ENCODE peak calls at places on chromosomes 7 and 10, in six cellular contexts. One of them, this sample, is unnamed.

GRCh38 chr10:64102264-64102633 is 581.0 kb downstream of the REEP3 start:
- DNase-seq in activated naive CD8-positive, alpha-beta T cell treated with anti-CD3 and anti-CD28 coated beads for 36 hours: no peak
- DNase-seq in substantia nigra: no peak
- DNase-seq in GM12891: no peak
- DNase-seq in endothelial cell: no peak
- DNase-seq in RCC 7860: no peak
- DNase-seq in this sample: no peak

GRCh38 chr10:10366836-10367235 is 650.8 kb upstream of the CELF2 start:
- DNase-seq in substantia nigra: no peak
- DNase-seq in GM12891: no peak
- DNase-seq in endothelial cell: no peak
- DNase-seq in activated naive CD8-positive, alpha-beta T cell treated with anti-CD3 and anti-CD28 coated beads for 36 hours: no peak
- DNase-seq in RCC 7860: no peak
- DNase-seq in this sample: no peak

GRCh38 chr7:6252310-6252709 is 20.1 kb downstream of the CYTH3 start:
- DNase-seq in activated naive CD8-positive, alpha-beta T cell treated with anti-CD3 and anti-CD28 coated beads for 36 hours: no peak
- DNase-seq in GM12891: no peak
- DNase-seq in substantia nigra: no peak
- DNase-seq in endothelial cell: no peak
- DNase-seq in RCC 7860: no peak
- DNase-seq in this sample: no peak

GRCh38 chr10:80535671-80536360 is 1.9 kb upstream of the SH2D4B start:
- DNase-seq in RCC 7860: no peak
- DNase-seq in activated naive CD8-positive, alpha-beta T cell treated with anti-CD3 and anti-CD28 coated beads for 36 hours: peak; percentile 80
- DNase-seq in GM12891: peak; percentile 78
- DNase-seq in endothelial cell: no peak
- DNase-seq in substantia nigra: peak; percentile 56
- DNase-seq in this sample: no peak

GRCh38 chr7:20268832-20269231 is 51.6 kb upstream of the MACC1 start:
- DNase-seq in RCC 7860: no peak
- DNase-seq in GM12891: no peak
- DNase-seq in endothelial cell: no peak
- DNase-seq in substantia nigra: no peak
- DNase-seq in activated naive CD8-positive, alpha-beta T cell treated with anti-CD3 and anti-CD28 coated beads for 36 hours: no peak
- DNase-seq in this sample: no peak

GRCh38 chr7:151434549-151434948 is 5.4 kb downstream of the CRYGN start:
- DNase-seq in endothelial cell: no peak
- DNase-seq in activated naive CD8-positive, alpha-beta T cell treated with anti-CD3 and anti-CD28 coated beads for 36 hours: no peak
- DNase-seq in RCC 7860: no peak
- DNase-seq in GM12891: no peak
- DNase-seq in substantia nigra: no peak
- DNase-seq in this sample: no peak

GRCh38 chr7:100943693-100944092 is 5.6 kb upstream of the MUC3A start:
- DNase-seq in GM12891: no peak
- DNase-seq in endothelial cell: no peak
- DNase-seq in RCC 7860: no peak
- DNase-seq in substantia nigra: no peak
- DNase-seq in activated naive CD8-positive, alpha-beta T cell treated with anti-CD3 and anti-CD28 coated beads for 36 hours: no peak
- DNase-seq in this sample: no peak

GRCh38 chr7:36227223-36227622 is 74.2 kb downstream of the EEPD1 start:
- DNase-seq in substantia nigra: no peak
- DNase-seq in RCC 7860: no peak
- DNase-seq in GM12891: no peak
- DNase-seq in activated naive CD8-positive, alpha-beta T cell treated with anti-CD3 and anti-CD28 coated beads for 36 hours: no peak
- DNase-seq in endothelial cell: no peak
- DNase-seq in this sample: no peak

GRCh38 chr10:89391882-89392756 is at the start of gene IFIT1:
- DNase-seq in substantia nigra: peak; percentile 27
- DNase-seq in endothelial cell: no peak
- DNase-seq in activated naive CD8-positive, alpha-beta T cell treated with anti-CD3 and anti-CD28 coated beads for 36 hours: peak; percentile 53
- DNase-seq in GM12891: no peak
- DNase-seq in RCC 7860: peak; percentile 81
- DNase-seq in this sample: peak; percentile 78

GRCh38 chr10:48307584-48307983 is 1.1 kb downstream of the MAPK8 start:
- DNase-seq in endothelial cell: no peak
- DNase-seq in RCC 7860: no peak
- DNase-seq in activated naive CD8-positive, alpha-beta T cell treated with anti-CD3 and anti-CD28 coated beads for 36 hours: no peak
- DNase-seq in substantia nigra: no peak
- DNase-seq in GM12891: no peak
- DNase-seq in this sample: no peak

GRCh38 chr10:17200885-17201164 is 647 bp downstream of the TRDMT1 start:
- DNase-seq in RCC 7860: peak; percentile 69
- DNase-seq in activated naive CD8-positive, alpha-beta T cell treated with anti-CD3 and anti-CD28 coated beads for 36 hours: peak; percentile 23
- DNase-seq in substantia nigra: no peak
- DNase-seq in GM12891: peak; percentile 10
- DNase-seq in endothelial cell: no peak
- DNase-seq in this sample: no peak

GRCh38 chr7:52715701-52716100 is 319.7 kb upstream of the POM121L12 start:
- DNase-seq in GM12891: no peak
- DNase-seq in activated naive CD8-positive, alpha-beta T cell treated with anti-CD3 and anti-CD28 coated beads for 36 hours: no peak
- DNase-seq in substantia nigra: no peak
- DNase-seq in RCC 7860: no peak
- DNase-seq in endothelial cell: no peak
- DNase-seq in this sample: peak; percentile 81

This sample was measured in Caki2.